ENCODE peak calls at places on chromosomes 3 and 15, in seven cellular contexts. V is D721Med, L is psoas muscle, J is caudate nucleus, I is glutamatergic neuron, B is iPS DF 19.7, C is ovary. U is an unnamed sample.

GRCh38 chr3:146117406-146118285 is 43.3 kb downstream of the PLOD2 start:
- DNase-seq in V (no peak), L (no peak), J (no peak), I (no peak), B (no peak), C (no peak), U (no peak)

GRCh38 chr3:59253523-59253922 is 203.7 kb upstream of the CFAP20DC start:
- DNase-seq in V (no peak), L (no peak), J (no peak), I (no peak), B (no peak), C (no peak), U (no peak)

GRCh38 chr3:119990888-119991287 is 103.4 kb downstream of the GSK3B start:
- DNase-seq in V (no peak), L (no peak), J (no peak), I (no peak), B (no peak), C (no peak), U (no peak)

GRCh38 chr15:74988007-74988800 is 7.2 kb upstream of the SCAMP5 start:
- DNase-seq in V (no peak), L (no peak), J (no peak), I (peak), B (no peak), C (peak), U (peak)

GRCh38 chr3:146196789-146197188 is 35.8 kb upstream of the PLOD2 start:
- DNase-seq in V (no peak), L (no peak), J (no peak), I (no peak), B (no peak), C (no peak), U (no peak)

GRCh38 chr3:62318752-62319569 is 54.4 kb downstream of the FEZF2 start:
- DNase-seq in V (peak), L (peak), J (peak), I (peak), B (peak), C (peak), U (peak)

GRCh38 chr15:32856753-32857152 is 138.9 kb downstream of the GREM1 start:
- DNase-seq in V (no peak), L (no peak), J (no peak), I (no peak), B (no peak), C (no peak), U (no peak)

GRCh38 chr15:42605281-42605744 is 29.9 kb downstream of the STARD9 start:
- DNase-seq in V (no peak), L (no peak), J (no peak), I (peak), B (no peak), C (no peak), U (no peak)

GRCh38 chr15:101020945-101021344 is 101.8 kb downstream of the LRRK1 start:
- DNase-seq in V (no peak), L (no peak), J (no peak), I (peak), B (no peak), C (no peak), U (no peak)

GRCh38 chr15:28023933-28024888 is 74.9 kb downstream of the OCA2 start:
- DNase-seq in V (no peak), L (no peak), J (no peak), I (no peak), B (no peak), C (no peak), U (no peak)

GRCh38 chr15:44698651-44699050 is 12.5 kb downstream of the PATL2 start:
- DNase-seq in V (no peak), L (no peak), J (no peak), I (no peak), B (no peak), C (no peak), U (no peak)

GRCh38 chr15:33963831-33964664 is 4.2 kb upstream of the CHRM5 start:
- DNase-seq in V (no peak), L (no peak), J (no peak), I (no peak), B (no peak), C (no peak), U (no peak)

GRCh38 chr3:159788987-159789386 is 199.6 kb upstream of the IL12A start:
- DNase-seq in V (no peak), L (no peak), J (no peak), I (no peak), B (no peak), C (no peak), U (no peak)

GRCh38 chr15:93052090-93052892 is 36.7 kb downstream of the RGMA start:
- DNase-seq in V (no peak), L (no peak), J (no peak), I (no peak), B (no peak), C (no peak), U (no peak)

GRCh38 chr3:169812124-169812843 is 386 bp upstream of the LRRIQ4 start:
- DNase-seq in V (no peak), L (peak), J (no peak), I (peak), B (no peak), C (peak), U (no peak)

GRCh38 chr15:44836094-44836493 is 99.8 kb downstream of the TRIM69 start:
- DNase-seq in V (no peak), L (no peak), J (no peak), I (no peak), B (no peak), C (no peak), U (no peak)

GRCh38 chr15:28878209-28878608 is 7.6 kb upstream of the APBA2 start:
- DNase-seq in V (no peak), L (no peak), J (no peak), I (no peak), B (no peak), C (no peak), U (no peak)

GRCh38 chr3:183635107-183635430 is 354 bp upstream of the KLHL24 start:
- DNase-seq in V (no peak), L (no peak), J (no peak), I (no peak), B (no peak), C (no peak), U (no peak)

GRCh38 chr15:68201153-68201878 is 3.8 kb downstream of the CALML4 start:
- DNase-seq in V (no peak), L (no peak), J (no peak), I (no peak), B (no peak), C (no peak), U (no peak)

GRCh38 chr3:24496529-24497482 is 2.2 kb upstream of the THRB start:
- DNase-seq in V (no peak), L (peak), J (no peak), I (peak), B (no peak), C (peak), U (no peak)

GRCh38 chr3:177410734-177411133 is 213.5 kb upstream of the TBL1XR1 start:
- DNase-seq in V (no peak), L (no peak), J (no peak), I (no peak), B (no peak), C (no peak), U (no peak)

GRCh38 chr3:99741588-99741987 is 76.1 kb upstream of the CMSS1 start:
- DNase-seq in V (no peak), L (no peak), J (no peak), I (no peak), B (no peak), C (no peak), U (no peak)

GRCh38 chr3:168884353-168884903 is 779.1 kb downstream of the MECOM start:
- DNase-seq in V (no peak), L (no peak), J (no peak), I (no peak), B (no peak), C (no peak), U (no peak)

GRCh38 chr15:76345880-76346665 is 9.5 kb downstream of the ISL2 start:
- DNase-seq in V (no peak), L (no peak), J (no peak), I (peak), B (peak), C (no peak), U (no peak)

GRCh38 chr15:33358303-33358702 is 47.5 kb downstream of the RYR3 start:
- DNase-seq in V (no peak), L (no peak), J (no peak), I (no peak), B (no peak), C (no peak), U (no peak)

GRCh38 chr3:190288836-190289235 is 33.4 kb downstream of the CLDN1 start:
- DNase-seq in V (no peak), L (no peak), J (no peak), I (no peak), B (no peak), C (no peak), U (no peak)

GRCh38 chr15:29724026-29724425 is 98.2 kb downstream of the TJP1 start:
- DNase-seq in V (no peak), L (no peak), J (no peak), I (no peak), B (no peak), C (no peak), U (no peak)

GRCh38 chr15:39585871-39586301 is 5.0 kb downstream of the THBS1 start:
- DNase-seq in V (no peak), L (no peak), J (no peak), I (no peak), B (no peak), C (no peak), U (no peak)

GRCh38 chr3:134772591-134772990 is 22.5 kb upstream of the EPHB1 start:
- DNase-seq in V (no peak), L (no peak), J (no peak), I (no peak), B (no peak), C (no peak), U (no peak)

GRCh38 chr3:132662212-132662611 is 2.1 kb downstream of the UBA5 start:
- DNase-seq in V (no peak), L (no peak), J (no peak), I (no peak), B (no peak), C (no peak), U (no peak)

GRCh38 chr15:82951472-82952155 is 906 bp downstream of the HOMER2 start:
- DNase-seq in V (no peak), L (no peak), J (no peak), I (no peak), B (no peak), C (no peak), U (no peak)

GRCh38 chr3:60431599-60431958 is 819.7 kb downstream of the FHIT start:
- DNase-seq in V (no peak), L (no peak), J (no peak), I (no peak), B (peak), C (no peak), U (peak)

GRCh38 chr15:60649845-60650548 is 171.1 kb upstream of the ICE2 start:
- DNase-seq in V (no peak), L (no peak), J (no peak), I (no peak), B (no peak), C (no peak), U (no peak)